ENCODE peak calls at places on chromosomes 11 and 22, in six cellular contexts. F is HCT116, Q is GM12878, E is HepG2, B is Panc1, M is K562. X is an unnamed sample.

GRCh38 chr11:119560961-119561360 is 138.0 kb upstream of the THY1 start:
- DNase-seq in F (no peak), Q (no peak), E (no peak), B (no peak), M (no peak), X (no peak)

GRCh38 chr11:79249341-79249993 is 191.4 kb downstream of the TENM4 start:
- DNase-seq in F (no peak), Q (no peak), E (no peak), B (no peak), M (no peak), X (no peak)

GRCh38 chr22:21593406-21594232 is 26.1 kb downstream of the UBE2L3 start:
- DNase-seq in F (no peak), Q (no peak), E (peak; percentile 35), B (no peak), M (peak; percentile 88), X (peak; percentile 32)

GRCh38 chr11:64245401-64245796 is 1.3 kb downstream of the PPP1R14B start:
- DNase-seq in F (no peak), Q (no peak), E (no peak), B (no peak), M (no peak), X (no peak)

GRCh38 chr11:105588001-105588400 is 21.9 kb upstream of the GRIA4 start:
- DNase-seq in F (no peak), Q (no peak), E (no peak), B (no peak), M (no peak), X (no peak)

GRCh38 chr22:36073476-36073875 is 44.9 kb upstream of the RBFOX2 start:
- DNase-seq in F (no peak), Q (no peak), E (no peak), B (no peak), M (no peak), X (no peak)

GRCh38 chr11:102599642-102600261 is 25.4 kb downstream of the MMP20 start:
- DNase-seq in F (peak; percentile 97), Q (no peak), E (peak; percentile 89), B (peak; percentile 95), M (no peak), X (no peak)

GRCh38 chr22:26610072-26610958 is 7.5 kb downstream of the CRYBB1 start:
- DNase-seq in F (no peak), Q (peak; percentile 93), E (no peak), B (no peak), M (no peak), X (no peak)

GRCh38 chr22:33831651-33832050 is 88.6 kb downstream of the LARGE1 start:
- DNase-seq in F (no peak), Q (no peak), E (no peak), B (no peak), M (no peak), X (no peak)

GRCh38 chr22:38766076-38766777 is 10.4 kb upstream of the SUN2 start:
- DNase-seq in F (peak; percentile 79), Q (no peak), E (peak; percentile 74), B (no peak), M (peak; percentile 46), X (peak; percentile 77)

GRCh38 chr22:19646383-19646782 is 67.9 kb upstream of the SEPTIN5 start:
- DNase-seq in F (no peak), Q (no peak), E (no peak), B (no peak), M (no peak), X (no peak)

DNA sequence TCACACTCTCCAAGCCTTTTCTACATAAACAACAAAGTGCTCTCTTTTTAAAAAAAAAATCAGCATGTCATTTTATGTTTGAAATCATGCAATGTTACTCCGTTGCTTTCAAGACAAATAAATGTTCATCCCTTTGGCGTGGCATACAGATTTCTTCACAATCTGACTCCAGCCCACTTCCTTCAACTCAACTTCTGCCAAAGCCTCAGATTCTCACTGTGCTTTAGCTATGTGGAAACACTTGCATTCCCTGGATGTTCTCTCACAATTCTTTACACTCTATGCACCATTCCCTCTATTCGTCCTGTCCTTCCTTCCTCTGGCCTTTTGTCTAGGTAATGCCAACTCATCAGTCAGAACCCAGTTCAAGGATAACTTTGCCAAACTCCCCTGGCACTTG is 206.4 kb upstream of the BLID start:
- DNase-seq in F (no peak), Q (no peak), E (no peak), B (no peak), M (no peak), X (no peak)
- TF ChIP-seq REST in F (no peak), Q (no peak), E (no peak), B (no peak), M (no peak), X (no peak)

DNA sequence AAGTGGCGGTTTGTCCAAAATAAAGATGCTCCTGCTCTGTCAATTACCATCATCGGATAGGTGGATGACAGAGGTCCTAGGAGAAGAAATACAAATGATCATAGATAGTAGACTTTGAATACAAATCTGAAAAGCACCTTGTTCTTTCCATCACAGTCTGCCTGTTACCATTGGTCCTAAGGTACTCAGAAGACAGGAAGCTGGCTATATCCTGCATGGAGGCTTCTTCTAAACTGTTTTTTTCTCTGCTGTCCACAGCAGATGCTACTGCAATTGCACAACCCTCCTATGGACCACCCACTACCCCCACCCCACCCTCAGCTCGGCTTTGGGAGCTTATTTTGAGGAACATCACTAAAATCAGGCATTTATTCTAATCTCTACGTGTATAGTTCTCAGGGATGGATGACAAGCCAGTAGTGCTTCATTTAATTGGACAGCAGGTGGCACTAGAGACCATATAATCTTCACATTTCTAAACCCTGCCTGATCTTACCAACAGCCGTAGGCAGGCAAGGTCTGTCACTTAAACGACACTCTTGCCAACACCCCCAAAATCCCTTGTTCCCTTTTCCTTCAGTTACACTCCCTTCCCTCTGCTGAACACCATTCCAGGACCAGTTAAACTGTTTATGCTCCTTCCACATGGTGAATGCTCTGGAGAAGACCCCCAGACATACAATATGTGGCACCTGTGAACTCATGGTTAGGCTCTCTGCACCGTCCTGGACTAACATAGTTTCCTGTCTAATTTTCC is 6.6 kb upstream of the PTS start:
- DNase-seq in F (peak; percentile 71), Q (peak; percentile 56), E (peak; percentile 72), B (peak; percentile 78), M (peak; percentile 71), X (peak; percentile 72)
- TF ChIP-seq SIN3A in F (no peak), Q (no peak), E (no peak), B (no peak), M (no peak), X (no peak)

GRCh38 chr11:2271077-2271326 is 614 bp upstream of the ASCL2 start:
- DNase-seq in F (no peak), Q (no peak), E (no peak), B (no peak), M (peak; percentile 70), X (no peak)
- TF ChIP-seq REST in F (no peak), Q (no peak), E (no peak), B (no peak), M (no peak), X (no peak)

GRCh38 chr11:27838674-27839073 is 138.4 kb upstream of the BDNF start:
- DNase-seq in F (no peak), Q (no peak), E (no peak), B (no peak), M (no peak), X (no peak)
- TF ChIP-seq SIN3A in F (no peak), Q (no peak), E (no peak), B (no peak), M (no peak), X (no peak)

DNA sequence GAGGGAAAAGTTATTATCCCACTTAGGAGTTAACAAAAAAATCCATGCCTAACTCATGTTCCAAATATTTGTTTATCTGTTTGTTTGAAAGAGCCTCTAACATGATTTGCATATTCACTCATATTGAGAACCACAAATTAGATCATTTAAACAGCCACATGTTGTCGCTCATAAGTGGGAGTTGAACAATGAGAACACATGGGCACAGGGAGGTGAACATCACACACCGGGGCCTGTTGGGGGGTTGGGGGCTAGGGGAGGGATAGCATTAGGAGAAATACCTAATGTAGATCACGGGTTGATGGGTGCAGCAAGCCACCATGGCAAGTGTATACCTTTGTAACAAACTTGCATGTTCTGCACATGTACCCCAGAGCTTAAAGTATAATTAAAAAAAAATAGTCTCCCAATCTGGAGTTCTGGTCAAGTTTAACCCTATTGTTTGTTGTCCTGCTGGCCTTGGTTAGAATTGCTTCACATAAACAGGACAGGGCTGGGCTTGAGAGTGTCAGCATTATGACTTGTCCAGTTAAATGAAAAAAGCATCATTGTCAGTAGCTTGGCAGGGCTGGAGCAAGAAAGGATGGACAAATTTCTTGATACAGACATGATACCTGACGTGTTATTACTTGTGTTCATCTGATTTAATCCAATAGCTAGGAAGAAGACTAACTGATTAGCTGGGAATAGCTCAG is 57.8 kb upstream of the PSMA1 start:
- DNase-seq in F (no peak), Q (no peak), E (no peak), B (no peak), M (no peak), X (no peak)
- TF ChIP-seq REST in F (no peak), Q (no peak), E (no peak), B (no peak), M (no peak), X (no peak)

GRCh38 chr11:65651339-65651588 is 11.5 kb downstream of the RELA start:
- DNase-seq in F (no peak), Q (no peak), E (no peak), B (no peak), M (no peak), X (no peak)

GRCh38 chr11:65653229-65654225 is 9.2 kb downstream of the RELA start:
- DNase-seq in F (no peak), Q (no peak), E (peak; percentile 88), B (no peak), M (no peak), X (no peak)

GRCh38 chr11:65652511-65653228 is 10.0 kb downstream of the RELA start:
- DNase-seq in F (peak; percentile 71), Q (peak; percentile 80), E (peak; percentile 86), B (peak; percentile 70), M (peak; percentile 98), X (peak; percentile 99)

GRCh38 chr11:65650547-65651338 is 12.0 kb downstream of the RELA start:
- DNase-seq in F (no peak), Q (no peak), E (no peak), B (no peak), M (no peak), X (no peak)

GRCh38 chr11:65651589-65652510 is 10.9 kb downstream of the RELA start:
- DNase-seq in F (no peak), Q (no peak), E (no peak), B (no peak), M (peak; percentile 37), X (no peak)
- TF ChIP-seq SIN3A in F (no peak), Q (no peak), E (no peak), B (peak; percentile 23), M (no peak), X (no peak)

X was measured in SK-N-SH.